ENCODE peak calls at places on chromosomes 16 and 17, in seven cellular contexts. Q, I, P, G, N, V and A are unnamed samples.

GRCh38 chr16:70255584-70255983 is 3.8 kb upstream of the EXOSC6 start:
- DNase-seq in N (no peak), Q (no peak), I (no peak), P (no peak), V (no peak), G (no peak), A (no peak)

GRCh38 chr17:9021158-9021984 is at the start of gene NTN1:
- DNase-seq in G (no peak), Q (peak), N (no peak), V (peak), I (no peak), P (peak), A (peak)

GRCh38 chr17:81465912-81466311 is 46.7 kb downstream of the ACTG1 start:
- DNase-seq in V (no peak), N (no peak), Q (no peak), G (no peak), P (no peak), I (no peak), A (no peak)

GRCh38 chr17:64001763-64002529 is 3.8 kb downstream of the PRR29 start:
- DNase-seq in G (no peak), V (no peak), N (no peak), I (no peak), P (no peak), Q (no peak), A (no peak)

GRCh38 chr16:14289692-14290340 is 218.7 kb downstream of the MRTFB start:
- DNase-seq in Q (no peak), G (no peak), I (peak), N (no peak), V (no peak), P (no peak), A (no peak)

GRCh38 chr17:50565559-50566350 is 5.2 kb downstream of the CACNA1G start:
- DNase-seq in P (no peak), Q (no peak), G (no peak), I (no peak), V (no peak), N (no peak), A (no peak)

GRCh38 chr16:4402439-4403132 is 13.8 kb downstream of the CORO7 start:
- DNase-seq in N (no peak), P (peak), Q (peak), V (peak), I (peak), G (no peak), A (peak)

GRCh38 chr17:38982858-38983746 is 15.9 kb upstream of the FBXO47 start:
- DNase-seq in N (peak), V (peak), P (peak), Q (no peak), G (no peak), I (peak), A (no peak)

GRCh38 chr17:7237761-7238417 is 1.4 kb downstream of the PHF23 start:
- DNase-seq in P (no peak), Q (peak), I (peak), G (no peak), N (no peak), V (peak), A (peak)

GRCh38 chr17:14222611-14223010 is 14.1 kb downstream of the CDRT15 start:
- DNase-seq in P (no peak), G (no peak), N (no peak), I (no peak), Q (no peak), V (no peak), A (no peak)

GRCh38 chr16:9061358-9061813 is 30.1 kb upstream of the HAPSTR1 start:
- DNase-seq in N (peak), V (no peak), Q (peak), I (no peak), G (no peak), P (no peak), A (no peak)

GRCh38 chr16:25707982-25708583 is 16.3 kb downstream of the HS3ST4 start:
- DNase-seq in G (no peak), N (no peak), I (no peak), P (no peak), V (no peak), Q (no peak), A (no peak)

GRCh38 chr17:41717408-41718286 is 5.5 kb downstream of the GAST start:
- DNase-seq in N (no peak), P (no peak), Q (no peak), I (no peak), V (no peak), G (no peak), A (no peak)

GRCh38 chr17:66830451-66830850 is 4.5 kb upstream of the CACNG5 start:
- DNase-seq in N (no peak), G (no peak), I (no peak), Q (no peak), P (no peak), V (no peak), A (no peak)

GRCh38 chr17:73325527-73325842 is 13.7 kb upstream of the CDC42EP4 start:
- DNase-seq in P (no peak), V (no peak), I (no peak), N (no peak), G (no peak), Q (no peak), A (no peak)

GRCh38 chr17:75404223-75404738 is 1.2 kb downstream of the GRB2 start:
- DNase-seq in V (peak), Q (peak), I (peak), G (peak), P (peak), N (peak), A (peak)

GRCh38 chr17:50396261-50397110 is 837 bp downstream of the LRRC59 start:
- DNase-seq in Q (no peak), I (peak), G (no peak), P (peak), V (no peak), N (no peak), A (peak)